ENCODE peak calls at places on chromosomes 12 and 14, in seven cellular contexts. C is H9, G is OCI-LY7, W is bronchial epithelial cell, U is AG04450, I is left ventricle myocardium inferior, S is pancreas. J is an unnamed sample.

GRCh38 chr12:3698218-3698974 is 54.5 kb downstream of the CRACR2A start:
- DNase-seq in S (no peak), G (no peak), W (peak), I (no peak), U (peak), C (no peak), J (no peak)

GRCh38 chr12:25377475-25378179 is 126.9 kb upstream of the KRAS start:
- DNase-seq in G (no peak), C (no peak), W (peak), S (no peak), I (no peak), U (peak), J (no peak)

GRCh38 chr12:58588771-58589170 is 331.5 kb downstream of the LRIG3 start:
- DNase-seq in S (no peak), U (no peak), W (peak), I (no peak), G (no peak), C (no peak), J (no peak)

GRCh38 chr12:81949721-81950120 is 190.6 kb upstream of the PPFIA2 start:
- DNase-seq in W (no peak), I (no peak), C (no peak), G (no peak), S (no peak), U (no peak), J (no peak)

GRCh38 chr14:54893151-54893760 is 9.4 kb downstream of the GCH1 start:
- DNase-seq in I (no peak), S (peak), U (peak), G (peak), C (no peak), W (peak), J (no peak)

GRCh38 chr12:83065562-83065961 is 378.9 kb downstream of the TMTC2 start:
- DNase-seq in G (no peak), U (no peak), C (no peak), I (no peak), W (no peak), S (no peak), J (no peak)

GRCh38 chr14:102544745-102545460 is 35.3 kb upstream of the ANKRD9 start:
- DNase-seq in G (no peak), I (no peak), U (no peak), C (no peak), S (no peak), W (no peak), J (no peak)

GRCh38 chr14:79749051-79749450 is 462.3 kb downstream of the DIO2 start:
- DNase-seq in S (no peak), G (no peak), C (no peak), U (no peak), I (no peak), W (no peak), J (no peak)

GRCh38 chr12:99648183-99648582 is 630 bp downstream of the GARIN6 start:
- DNase-seq in W (no peak), I (no peak), U (no peak), C (no peak), G (no peak), S (no peak), J (no peak)

GRCh38 chr14:59463773-59464650 is 1.2 kb downstream of the GPR135 start:
- DNase-seq in G (no peak), U (no peak), S (peak), W (no peak), C (peak), I (peak), J (no peak)

GRCh38 chr14:59283380-59283779 is 94.9 kb downstream of the DAAM1 start:
- DNase-seq in W (peak), U (no peak), S (no peak), I (no peak), G (no peak), C (no peak), J (no peak)

GRCh38 chr12:94779520-94779919 is 129.2 kb upstream of the TMCC3 start:
- DNase-seq in S (no peak), C (no peak), G (no peak), I (no peak), W (no peak), U (no peak), J (no peak)

GRCh38 chr12:85278598-85279448 is 1.2 kb upstream of the ALX1 start:
- DNase-seq in W (no peak), U (no peak), S (no peak), G (no peak), C (peak), I (no peak), J (peak)

GRCh38 chr14:67541448-67542387 is 8.6 kb downstream of the PLEKHH1 start:
- DNase-seq in G (no peak), W (no peak), U (no peak), C (peak), S (peak), I (no peak), J (no peak)

GRCh38 chr12:68613209-68613904 is 2.7 kb downstream of the RAP1B start:
- DNase-seq in W (no peak), I (no peak), G (no peak), S (no peak), U (no peak), C (no peak), J (no peak)

GRCh38 chr12:67413577-67413976 is 144.4 kb downstream of the CAND1 start:
- DNase-seq in U (no peak), S (no peak), G (no peak), I (no peak), C (no peak), W (peak), J (no peak)

GRCh38 chr12:22657538-22657937 is 32.6 kb downstream of the ETNK1 start:
- DNase-seq in C (no peak), W (peak), U (no peak), G (no peak), I (no peak), S (no peak), J (no peak)

GRCh38 chr12:118603610-118604361 is 227.4 kb downstream of the SUDS3 start:
- DNase-seq in W (no peak), C (no peak), G (no peak), U (no peak), I (no peak), S (peak), J (no peak)

GRCh38 chr12:70379856-70380255 is 13.8 kb downstream of the KCNMB4 start:
- DNase-seq in G (no peak), S (no peak), W (no peak), U (no peak), C (no peak), I (no peak), J (no peak)

GRCh38 chr14:60214415-60215126 is 34.5 kb upstream of the PPM1A start:
- DNase-seq in U (no peak), G (no peak), I (no peak), S (no peak), C (no peak), W (no peak), J (no peak)

GRCh38 chr12:51874486-51874885 is 13.4 kb upstream of the ANKRD33 start:
- DNase-seq in S (no peak), W (no peak), C (no peak), G (no peak), I (no peak), U (no peak), J (no peak)

GRCh38 chr12:106137456-106138278 is 1.1 kb downstream of the NUAK1 start:
- DNase-seq in W (no peak), I (no peak), G (no peak), U (no peak), C (no peak), S (no peak), J (no peak)

GRCh38 chr12:75684678-75685620 is 173.5 kb upstream of the KRR1 start:
- DNase-seq in U (no peak), I (no peak), S (no peak), C (no peak), W (peak), G (no peak), J (no peak)

GRCh38 chr14:72439707-72440106 is 454.2 kb downstream of the DPF3 start:
- DNase-seq in U (no peak), I (no peak), S (no peak), C (no peak), G (no peak), W (no peak), J (no peak)

GRCh38 chr12:128077917-128078298 is 189.1 kb upstream of the TMEM132C start:
- DNase-seq in C (no peak), I (no peak), U (no peak), W (no peak), G (no peak), S (no peak), J (no peak)

DNA sequence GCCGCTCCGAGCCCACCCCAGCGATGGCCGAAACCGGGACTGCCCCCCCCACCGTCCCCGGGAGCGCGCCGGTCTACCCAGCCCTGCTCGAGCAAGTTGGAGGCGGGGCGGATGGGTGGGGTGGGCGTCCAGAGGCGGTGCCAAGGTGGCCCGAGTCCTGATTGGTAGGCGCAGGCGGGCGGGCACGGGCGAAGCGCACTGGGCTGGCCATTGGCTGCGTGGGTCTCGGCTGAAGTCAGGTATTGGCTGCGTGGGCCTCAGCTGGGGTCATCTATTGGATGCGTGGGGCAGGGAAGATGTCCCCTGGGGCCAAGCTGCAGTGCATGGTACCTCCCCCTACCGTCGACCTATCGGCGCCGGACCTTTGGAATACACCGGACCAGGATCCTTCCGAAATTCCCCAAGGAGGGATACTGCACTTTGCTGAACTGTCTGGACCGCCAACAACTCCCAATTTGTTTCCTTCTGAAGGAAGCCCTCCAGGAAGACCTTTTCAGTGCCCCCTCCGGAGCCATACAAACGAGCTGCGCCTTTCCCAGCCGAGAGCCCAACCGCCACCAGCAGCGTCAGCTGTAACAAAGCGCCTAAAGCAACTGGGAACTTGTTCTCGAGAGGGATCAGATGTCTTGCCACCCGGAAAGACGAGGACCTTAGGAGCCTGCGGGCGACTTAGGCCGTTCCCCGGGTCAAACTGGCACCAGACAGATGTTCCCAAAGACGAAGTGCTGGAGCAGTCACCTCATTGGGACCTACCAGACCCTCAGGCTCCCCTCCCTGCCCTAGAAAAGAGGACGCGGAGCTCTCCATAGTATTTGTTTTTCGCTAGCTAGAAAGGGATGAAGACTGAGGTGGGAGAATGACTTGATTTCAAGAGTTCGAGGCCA is at the start of gene HOMEZ:
- DNase-seq in I (peak), U (peak), S (peak), C (peak), G (peak), W (peak), J (peak)
- TF ChIP-seq CTCF in I (peak), U (peak), S (no peak), C (peak), G (peak), W (no peak), J (peak)

DNA sequence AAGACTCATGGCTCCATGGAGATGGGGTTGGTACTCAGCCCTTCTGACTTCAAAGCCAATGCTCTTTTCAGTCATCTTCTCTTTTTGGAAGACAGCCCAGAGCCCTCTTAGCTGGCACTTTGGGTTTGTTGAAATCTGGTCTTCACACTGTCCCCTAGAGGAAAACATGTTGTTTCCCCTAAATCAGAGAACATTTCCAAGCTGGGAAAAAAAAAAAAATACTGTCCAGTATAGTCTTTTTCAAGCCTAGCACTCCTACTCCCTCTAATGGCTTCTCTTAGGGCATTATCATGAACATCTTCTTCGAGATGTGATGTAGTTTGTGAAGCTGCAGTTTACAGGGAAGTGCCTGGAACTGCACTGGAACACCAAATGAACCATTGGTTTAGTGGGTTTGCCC is 3.0 kb upstream of the ZC3H14 start:
- DNase-seq in S (no peak), W (peak), G (peak), U (peak), I (no peak), C (no peak), J (no peak)
- TF ChIP-seq CTCF in S (no peak), W (peak), G (peak), U (peak), I (peak), C (peak), J (peak)

GRCh38 chr12:30519535-30519934 is 176.1 kb downstream of the IPO8 start:
- DNase-seq in I (no peak), G (no peak), W (no peak), C (no peak), U (no peak), S (peak), J (no peak)

GRCh38 chr12:30517320-30517719 is 178.3 kb downstream of the IPO8 start:
- DNase-seq in I (no peak), U (no peak), S (no peak), G (no peak), W (no peak), C (no peak), J (no peak)

GRCh38 chr12:30514666-30515065 is 181.0 kb downstream of the IPO8 start:
- DNase-seq in C (no peak), W (peak), U (no peak), S (no peak), G (no peak), I (no peak), J (no peak)

GRCh38 chr12:30515351-30515750 is 180.3 kb downstream of the IPO8 start:
- DNase-seq in C (no peak), W (no peak), G (peak), I (no peak), U (no peak), S (no peak), J (no peak)
- TF ChIP-seq CTCF in C (peak), W (no peak), G (peak), I (peak), U (no peak), S (no peak), J (peak)

GRCh38 chr14:56487090-56487667 is 92.4 kb upstream of the TMEM260 start:
- DNase-seq in S (no peak), I (no peak), U (no peak), W (peak), C (no peak), G (no peak), J (no peak)
- TF ChIP-seq CTCF in S (no peak), I (peak), U (peak), W (no peak), C (peak), G (peak), J (peak)

GRCh38 chr12:31494455-31494854 is 96.5 kb downstream of the DENND5B start:
- DNase-seq in C (no peak), I (no peak), W (no peak), G (no peak), U (no peak), S (no peak), J (no peak)

GRCh38 chr12:31488737-31489338 is 102.1 kb downstream of the DENND5B start:
- DNase-seq in C (no peak), G (no peak), I (no peak), U (no peak), S (no peak), W (no peak), J (no peak)

GRCh38 chr12:31491395-31491794 is 99.5 kb downstream of the DENND5B start:
- DNase-seq in W (no peak), I (no peak), S (no peak), C (no peak), U (no peak), G (no peak), J (no peak)

GRCh38 chr12:31492599-31493196 is 98.2 kb downstream of the DENND5B start:
- DNase-seq in C (no peak), S (no peak), I (no peak), U (no peak), W (no peak), G (no peak), J (no peak)

DNA sequence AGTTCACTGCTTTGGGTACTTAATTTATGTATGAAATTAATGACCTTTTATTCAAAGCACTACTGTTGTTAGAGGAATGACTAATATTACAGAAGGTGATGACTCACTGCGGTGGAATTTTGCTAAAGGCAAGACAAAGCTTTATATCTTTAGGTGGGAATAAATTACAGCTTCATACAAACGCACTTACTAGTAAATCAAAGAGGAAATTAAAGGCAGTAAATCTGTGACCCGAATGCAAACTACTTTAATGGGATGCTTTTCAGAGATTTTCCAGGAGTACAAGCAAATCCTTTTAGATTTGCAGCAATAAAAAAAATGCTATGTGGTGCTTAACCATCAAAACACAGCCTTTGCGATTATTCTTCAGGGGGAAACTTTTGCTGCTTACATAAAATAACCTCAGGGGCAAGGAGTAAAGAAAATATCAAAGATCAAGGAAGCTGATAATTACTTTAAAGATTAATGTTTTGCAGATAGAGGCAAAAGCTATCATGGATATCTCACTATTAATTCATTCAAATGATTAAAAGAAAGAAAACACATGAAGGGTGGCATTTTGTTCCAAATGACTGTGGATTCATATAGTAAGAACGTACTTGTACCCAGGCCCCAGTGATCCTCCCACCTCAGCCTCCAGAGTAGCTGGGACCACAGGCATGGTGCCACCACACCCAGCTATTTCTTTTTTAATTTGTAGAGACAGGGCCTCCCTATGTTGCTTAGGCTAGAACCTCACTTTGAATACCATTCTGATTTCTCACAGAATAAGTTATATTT is 98.9 kb downstream of the DENND5B start:
- DNase-seq in U (peak), S (no peak), I (no peak), G (no peak), C (no peak), W (peak), J (no peak)
- TF ChIP-seq CTCF in U (no peak), S (no peak), I (no peak), G (no peak), C (no peak), W (no peak), J (no peak)

GRCh38 chr14:45610303-45610702 is 357.3 kb upstream of the MIS18BP1 start:
- DNase-seq in I (no peak), S (no peak), U (no peak), C (no peak), G (no peak), W (peak), J (no peak)
- TF ChIP-seq CTCF in I (no peak), S (no peak), U (no peak), C (peak), G (peak), W (peak), J (peak)

DNA sequence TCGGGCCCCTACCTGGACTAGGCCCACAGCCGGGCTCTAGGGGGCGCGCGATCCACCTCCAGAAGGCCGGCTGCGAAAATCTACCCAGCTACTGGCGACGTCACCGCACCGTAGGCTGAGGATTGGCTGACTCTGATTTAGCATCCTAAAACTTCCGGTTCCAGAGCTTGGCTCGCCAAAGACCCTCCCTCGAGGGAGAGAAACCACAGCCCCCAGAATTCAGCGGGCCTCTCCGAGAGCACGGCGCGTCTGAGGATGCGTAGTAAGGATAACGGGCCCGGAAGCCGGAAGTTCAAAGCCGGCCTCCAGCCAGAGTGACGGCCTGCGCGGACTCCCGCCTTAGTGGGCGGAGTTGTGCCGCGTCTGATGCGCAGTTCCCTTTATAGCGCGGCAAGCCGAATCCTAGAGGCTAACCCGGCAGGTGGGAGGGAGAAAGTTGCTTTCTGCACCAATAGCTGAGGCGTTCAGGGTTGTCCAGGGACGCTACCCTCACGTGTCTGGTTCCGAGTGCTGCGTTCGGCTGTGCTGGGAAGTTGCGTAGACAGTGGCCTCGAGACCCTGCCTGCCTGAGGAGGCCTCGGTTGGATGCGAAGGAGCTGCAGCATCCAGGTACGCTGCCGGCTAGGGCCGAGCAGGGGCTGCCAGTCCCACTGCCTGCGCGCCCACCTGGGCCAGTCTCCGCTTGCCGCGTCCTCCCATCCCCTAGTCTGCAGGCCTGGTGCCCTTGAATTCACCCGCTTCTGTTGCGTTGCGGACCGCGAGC is at the start of gene COX14:
- DNase-seq in W (peak), C (peak), G (peak), S (peak), U (peak), I (peak), J (peak)
- TF ChIP-seq CTCF in W (peak), C (peak), G (peak), S (peak), U (peak), I (peak), J (peak)